ENCODE peak calls at places on chromosomes 3 and 15, in six cellular contexts. I is PC-3, K is H54, V is lung microvascular endothelial cell, U is fibroblast of pulmonary artery, N is Calu3. Q is an unnamed sample.

GRCh38 chr3:492586-493296 is 296.2 kb downstream of the CHL1 start:
- DNase-seq in I (no peak), K (no peak), V (no peak), U (no peak), N (peak), Q (no peak)

GRCh38 chr3:59388555-59389280 is 338.9 kb upstream of the CFAP20DC start:
- DNase-seq in I (peak), K (no peak), V (no peak), U (no peak), N (no peak), Q (no peak)

GRCh38 chr15:47293763-47294162 is 423.5 kb upstream of the SEMA6D start:
- DNase-seq in I (no peak), K (no peak), V (no peak), U (peak), N (no peak), Q (no peak)

GRCh38 chr3:171809513-171810277 is 588 bp downstream of the PLD1 start:
- DNase-seq in I (peak), K (peak), V (peak), U (peak), N (peak), Q (no peak)

GRCh38 chr3:141261472-141262171 is 30.0 kb downstream of the PXYLP1 start:
- DNase-seq in I (no peak), K (no peak), V (no peak), U (no peak), N (no peak), Q (no peak)

GRCh38 chr15:47374222-47374621 is 343.1 kb upstream of the SEMA6D start:
- DNase-seq in I (peak), K (no peak), V (peak), U (peak), N (no peak), Q (no peak)

GRCh38 chr15:64634576-64635485 is 140.6 kb downstream of the RBPMS2 start:
- DNase-seq in I (no peak), K (no peak), V (peak), U (peak), N (peak), Q (peak)

GRCh38 chr15:100725121-100726069 is 123.0 kb downstream of the ASB7 start:
- DNase-seq in I (peak), K (no peak), V (no peak), U (peak), N (no peak), Q (no peak)

GRCh38 chr3:52240059-52240885 is 1.3 kb upstream of the TWF2 start:
- DNase-seq in I (peak), K (peak), V (peak), U (peak), N (peak), Q (no peak)

GRCh38 chr15:69314174-69314573 is 15.5 kb downstream of the PAQR5 start:
- DNase-seq in I (no peak), K (no peak), V (no peak), U (no peak), N (no peak), Q (no peak)

GRCh38 chr3:65473746-65474145 is 565.0 kb downstream of the MAGI1 start:
- DNase-seq in I (peak), K (peak), V (no peak), U (peak), N (no peak), Q (no peak)

GRCh38 chr15:29938701-29939340 is 116.6 kb upstream of the TJP1 start:
- DNase-seq in I (peak), K (no peak), V (peak), U (no peak), N (no peak), Q (peak)

GRCh38 chr15:62050118-62050517 is 10.1 kb downstream of the VPS13C start:
- DNase-seq in I (no peak), K (no peak), V (no peak), U (no peak), N (no peak), Q (no peak)

GRCh38 chr3:196988241-196989029 is 19.8 kb upstream of the PIGZ start:
- DNase-seq in I (no peak), K (no peak), V (no peak), U (no peak), N (peak), Q (peak)

GRCh38 chr15:31897746-31898145 is 132.6 kb upstream of the CHRNA7 start:
- DNase-seq in I (no peak), K (no peak), V (no peak), U (no peak), N (no peak), Q (no peak)

GRCh38 chr3:15982667-15983145 is 184.9 kb upstream of the ANKRD28 start:
- DNase-seq in I (peak), K (peak), V (no peak), U (peak), N (no peak), Q (no peak)

GRCh38 chr3:69309810-69310209 is 76.1 kb downstream of the FRMD4B start:
- DNase-seq in I (peak), K (no peak), V (peak), U (peak), N (peak), Q (no peak)